ENCODE peak calls at places on chromosomes 4 and X, in six cellular contexts. G is right lobe of liver, O is esophagus muscularis mucosa, H is caudate nucleus, I is neural progenitor cell, M is aorta. L is an unnamed sample.

GRCh38 chr4:85221606-85222005 is 253.3 kb upstream of the ARHGAP24 start:
- DNase-seq in O (no peak), I (no peak), H (no peak), G (no peak), M (no peak), L (no peak)

GRCh38 chr4:61543976-61544375 is 343.9 kb downstream of the ADGRL3 start:
- DNase-seq in O (no peak), G (no peak), I (no peak), M (no peak), H (no peak), L (no peak)

GRCh38 chr4:84952004-84952403 is 14.5 kb downstream of the WDFY3 start:
- DNase-seq in I (no peak), H (no peak), G (no peak), M (no peak), O (no peak), L (no peak)

GRCh38 chr4:88295656-88296055 is 11.3 kb upstream of the PPM1K start:
- DNase-seq in G (no peak), M (no peak), O (peak; percentile 45), I (no peak), H (no peak), L (no peak)

GRCh38 chr4:13605330-13605729 is 22.2 kb downstream of the BOD1L1 start:
- DNase-seq in G (no peak), M (no peak), I (no peak), O (no peak), H (no peak), L (no peak)

GRCh38 chr4:825969-826330 is at the start of gene CPLX1:
- DNase-seq in O (no peak), H (no peak), M (no peak), I (peak; percentile 65), G (no peak), L (no peak)

GRCh38 chr4:3044812-3045499 is 29.4 kb downstream of the HTT-AS start:
- DNase-seq in O (no peak), M (no peak), H (no peak), G (no peak), I (no peak), L (no peak)

GRCh38 chr4:5751073-5751917 is 40.3 kb downstream of the EVC start:
- DNase-seq in M (no peak), G (no peak), I (no peak), H (no peak), O (no peak), L (no peak)

GRCh38 chr4:1348014-1348513 is 1.1 kb downstream of the UVSSA start:
- DNase-seq in O (no peak), G (no peak), H (no peak), M (no peak), I (no peak), L (no peak)

GRCh38 chrX:124228849-124229248 is 103.6 kb upstream of the TEX13D start:
- DNase-seq in O (no peak), H (no peak), G (no peak), M (no peak), I (peak; percentile 9), L (no peak)

GRCh38 chr4:174212061-174212460 is 71.4 kb downstream of the FBXO8 start:
- DNase-seq in G (no peak), I (no peak), M (no peak), O (no peak), H (no peak), L (no peak)

GRCh38 chr4:113978561-113979156 is 788 bp downstream of the ARSJ start:
- DNase-seq in M (peak; percentile 74), G (no peak), I (peak; percentile 15), H (no peak), O (no peak), L (no peak)

GRCh38 chrX:53128097-53128749 is 34.3 kb downstream of the KANTR start:
- DNase-seq in O (no peak), I (no peak), H (no peak), M (no peak), G (no peak), L (no peak)

GRCh38 chr4:74531952-74532794 is 87.2 kb downstream of the AREG start:
- DNase-seq in H (no peak), I (peak; percentile 71), G (no peak), O (no peak), M (no peak), L (no peak)

GRCh38 chr4:137648531-137648930 is 116.2 kb upstream of the PCDH18 start:
- DNase-seq in I (no peak), H (no peak), O (no peak), G (no peak), M (no peak), L (no peak)

GRCh38 chr4:17771284-17771908 is 10.0 kb downstream of the FAM184B start:
- DNase-seq in I (no peak), M (no peak), G (no peak), O (peak; percentile 57), H (no peak), L (no peak)

GRCh38 chr4:101254776-101255175 is 92.5 kb downstream of the PPP3CA start:
- DNase-seq in H (no peak), O (no peak), M (no peak), I (no peak), G (no peak), L (no peak)

GRCh38 chr4:101259876-101260275 is 87.5 kb downstream of the PPP3CA start:
- DNase-seq in O (no peak), M (no peak), G (no peak), I (no peak), H (no peak), L (no peak)

GRCh38 chr4:101256222-101256621 is 91.1 kb downstream of the PPP3CA start:
- DNase-seq in H (no peak), O (no peak), G (no peak), I (no peak), M (no peak), L (no peak)

GRCh38 chr4:101262683-101263082 is 84.6 kb downstream of the PPP3CA start:
- DNase-seq in M (no peak), H (no peak), I (peak; percentile 24), G (no peak), O (no peak), L (no peak)

DNA sequence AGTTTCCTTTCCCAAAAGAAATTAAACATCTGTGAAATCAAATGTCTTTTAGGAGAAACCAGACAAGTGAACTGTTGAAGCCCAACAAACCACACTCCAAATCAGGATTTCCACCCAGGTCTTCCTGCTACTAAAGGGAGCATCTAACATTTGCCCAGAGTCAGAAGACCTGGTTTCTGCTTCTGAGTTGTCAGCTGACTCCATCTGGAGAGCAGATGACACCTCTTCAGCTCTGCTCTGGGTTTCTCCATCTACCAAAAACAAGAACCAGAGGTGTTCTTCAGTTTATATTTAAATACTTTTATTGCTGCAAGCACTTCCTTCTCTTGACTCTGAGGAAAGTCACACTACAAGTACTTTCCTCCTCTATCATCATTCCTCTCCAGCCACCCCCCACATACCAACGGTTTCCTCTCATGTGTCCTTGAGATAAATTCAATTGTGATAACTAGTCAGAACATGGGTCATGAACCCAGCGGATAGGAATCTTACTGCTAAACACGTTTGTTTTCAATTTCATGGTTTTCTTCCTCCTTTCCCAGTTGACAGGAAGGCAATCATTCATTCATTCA is 88.5 kb downstream of the PPP3CA start:
- DNase-seq in O (no peak), I (no peak), G (no peak), M (no peak), H (no peak), L (no peak)
- H3K27ac ChIP-seq in O (no peak overlapping the region), I (no peak overlapping the region), G (no peak overlapping the region), M (no peak overlapping the region), H (no peak overlapping the region), L (no peak overlapping the region)

DNA sequence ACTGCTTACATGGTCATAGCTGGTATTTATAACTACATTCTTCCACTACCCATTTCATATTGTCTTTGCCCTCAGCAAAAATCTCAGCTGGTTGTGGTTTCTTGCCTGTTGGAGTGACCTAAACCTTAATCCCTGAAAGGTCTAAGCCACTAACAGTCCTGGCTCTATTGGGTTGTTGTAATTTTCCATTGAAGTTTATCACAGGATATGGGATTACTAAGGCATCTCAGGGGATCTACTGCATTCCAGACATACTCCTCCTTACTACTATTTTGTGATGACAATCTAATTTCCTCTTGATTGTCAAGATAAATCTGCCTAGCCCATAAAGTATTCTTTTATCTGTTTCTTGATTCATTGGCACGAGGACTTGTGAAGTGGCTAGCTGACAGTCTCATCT is 6.2 kb upstream of the OSTC start:
- DNase-seq in H (no peak), M (no peak), O (no peak), I (no peak), G (no peak), L (no peak)
- H3K27ac ChIP-seq in H (no peak overlapping the region), M (no peak overlapping the region), O (no peak overlapping the region), I (no peak overlapping the region), G (no peak overlapping the region), L (no peak overlapping the region)

DNA sequence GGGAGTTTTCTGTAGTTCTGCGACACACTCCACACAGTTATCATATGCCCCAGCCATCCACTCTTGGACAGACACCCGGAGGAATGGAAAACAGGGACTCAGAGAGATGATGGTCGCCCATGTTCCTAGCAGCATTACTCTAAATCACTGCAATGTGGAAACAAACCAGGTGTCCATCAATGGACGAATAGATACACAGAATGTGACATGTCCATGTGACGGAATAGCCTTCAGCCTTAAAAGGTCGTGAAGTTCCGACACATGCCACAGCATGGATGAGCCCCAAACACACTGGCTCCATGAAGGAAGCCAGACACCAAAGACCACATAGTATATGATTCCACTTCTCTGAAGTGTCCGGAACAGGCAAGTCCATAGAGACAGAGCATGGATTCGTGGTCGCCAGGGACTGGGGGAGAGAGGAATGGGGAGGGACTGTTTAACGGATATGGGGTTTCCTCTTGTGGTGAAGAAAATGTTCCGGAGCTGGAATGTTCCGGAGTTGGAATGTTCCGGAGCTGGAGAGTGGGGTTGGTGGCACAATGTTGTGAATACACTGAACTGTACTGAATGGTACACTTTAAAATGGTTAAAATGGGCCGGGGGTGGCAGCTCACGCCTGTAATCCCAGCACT is 28.7 kb upstream of the AFAP1 start:
- DNase-seq in I (no peak), M (no peak), G (no peak), O (no peak), H (no peak), L (no peak)
- H3K27ac ChIP-seq in I (no peak overlapping the region), M (no peak overlapping the region), G (peak overlapping the region; percentile 21), O (peak overlapping the region; percentile 72), H (no peak overlapping the region), L (no peak overlapping the region)

DNA sequence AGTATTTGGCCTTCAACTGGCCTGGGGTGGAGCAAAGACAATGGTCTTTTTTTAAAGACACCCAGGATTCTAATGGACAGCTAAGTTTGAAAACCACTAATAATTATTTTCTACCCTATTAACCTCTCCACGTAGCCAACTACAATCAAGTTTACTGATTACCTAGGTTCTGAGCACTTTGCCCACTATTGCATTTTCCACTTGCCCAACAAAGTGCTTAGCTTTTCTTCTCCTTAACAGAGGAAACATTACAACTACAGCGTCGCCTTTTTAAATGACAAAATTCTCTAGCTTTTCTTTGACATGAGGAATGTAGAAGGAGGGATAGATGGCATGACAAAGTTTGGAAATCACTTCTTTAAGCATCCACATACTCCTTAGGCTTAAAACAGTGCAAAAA is 2.0 kb downstream of the CHIC2 start:
- DNase-seq in O (no peak), G (no peak), M (no peak), I (no peak), H (no peak), L (no peak)
- H3K27ac ChIP-seq in O (no peak overlapping the region), G (peak overlapping the region; percentile 98), M (no peak overlapping the region), I (no peak overlapping the region), H (no peak overlapping the region), L (peak overlapping the region; percentile 98)

L was measured in CD8-positive, alpha-beta memory T cell.